ENCODE peak calls at places on chromosomes 4 and X, in ten cellular contexts. J is PC-3, X is neural progenitor cell, Y is NCI-H2081, N is skeletal muscle cell, D is GM13976, W is choroid plexus epithelial cell, S is B cell, G is adipocyte, P is NCI-H748 treated with DMSO at 0.1 percent for 48 hours. U is an unnamed sample.

GRCh38 chr4:165398570-165398969 is 19.8 kb downstream of the CPE start:
- DNase-seq in J (no peak), X (peak), Y (peak), N (no peak), D (no peak), W (peak), S (peak), G (no peak), P (peak), U (peak)

GRCh38 chr4:26032142-26032541 is 118.1 kb downstream of the SMIM20 start:
- DNase-seq in J (peak), X (no peak), Y (no peak), N (no peak), D (no peak), W (peak), S (no peak), G (peak), P (no peak), U (peak)

GRCh38 chr4:7964890-7965662 is 25.4 kb upstream of the AFAP1 start:
- DNase-seq in J (peak), X (no peak), Y (no peak), N (peak), D (no peak), W (peak), S (no peak), G (no peak), P (no peak), U (no peak)

GRCh38 chr4:23770011-23770410 is 119.8 kb downstream of the PPARGC1A start:
- DNase-seq in J (no peak), X (no peak), Y (no peak), N (no peak), D (no peak), W (peak), S (no peak), G (no peak), P (no peak), U (no peak)

GRCh38 chr4:95267081-95267480 is 281.7 kb downstream of the UNC5C start:
- DNase-seq in J (peak), X (no peak), Y (no peak), N (no peak), D (no peak), W (peak), S (no peak), G (peak), P (no peak), U (no peak)

GRCh38 chr4:7901274-7901845 is 38.3 kb downstream of the AFAP1 start:
- DNase-seq in J (no peak), X (peak), Y (peak), N (no peak), D (no peak), W (peak), S (no peak), G (no peak), P (peak), U (peak)

GRCh38 chrX:9519546-9520210 is 54.8 kb downstream of the TBL1X start:
- DNase-seq in J (no peak), X (no peak), Y (no peak), N (no peak), D (no peak), W (no peak), S (no peak), G (no peak), P (no peak), U (no peak)

GRCh38 chr4:112978691-112979472 is 70.6 kb upstream of the ANK2 start:
- DNase-seq in J (peak), X (no peak), Y (no peak), N (peak), D (no peak), W (peak), S (no peak), G (peak), P (no peak), U (no peak)

GRCh38 chr4:76523593-76523992 is 88.6 kb downstream of the SHROOM3 start:
- DNase-seq in J (no peak), X (no peak), Y (no peak), N (no peak), D (no peak), W (no peak), S (no peak), G (no peak), P (no peak), U (no peak)

GRCh38 chrX:37714479-37714878 is 28.9 kb downstream of the XK start:
- DNase-seq in J (no peak), X (no peak), Y (no peak), N (no peak), D (no peak), W (no peak), S (no peak), G (no peak), P (no peak), U (no peak)

GRCh38 chrX:51893931-51894696 is 691 bp downstream of the MAGED1 start:
- DNase-seq in J (peak), X (peak), Y (peak), N (no peak), D (no peak), W (peak), S (no peak), G (peak), P (peak), U (peak)

GRCh38 chr4:110876866-110877265 is 254.0 kb upstream of the PITX2 start:
- DNase-seq in J (no peak), X (no peak), Y (no peak), N (no peak), D (no peak), W (no peak), S (no peak), G (no peak), P (no peak), U (no peak)

GRCh38 chr4:102036619-102037376 is 246.3 kb downstream of the BANK1 start:
- DNase-seq in J (no peak), X (no peak), Y (peak), N (peak), D (no peak), W (peak), S (no peak), G (peak), P (peak), U (no peak)

GRCh38 chr4:15355464-15355863 is 72.4 kb upstream of the C1QTNF7 start:
- DNase-seq in J (no peak), X (no peak), Y (no peak), N (no peak), D (no peak), W (no peak), S (no peak), G (no peak), P (no peak), U (no peak)

GRCh38 chr4:139749313-139749712 is 83.7 kb downstream of the MGST2 start:
- DNase-seq in J (no peak), X (no peak), Y (no peak), N (no peak), D (no peak), W (no peak), S (no peak), G (no peak), P (no peak), U (no peak)

GRCh38 chrX:38102875-38103274 is 96.5 kb downstream of the SYTL5 start:
- DNase-seq in J (no peak), X (no peak), Y (no peak), N (no peak), D (no peak), W (no peak), S (no peak), G (no peak), P (no peak), U (no peak)

GRCh38 chr4:95398217-95398616 is 150.6 kb downstream of the UNC5C start:
- DNase-seq in J (no peak), X (no peak), Y (no peak), N (no peak), D (no peak), W (no peak), S (no peak), G (no peak), P (no peak), U (no peak)

GRCh38 chrX:131394384-131394783 is 105.3 kb upstream of the IGSF1 start:
- DNase-seq in J (no peak), X (no peak), Y (no peak), N (no peak), D (no peak), W (no peak), S (no peak), G (no peak), P (no peak), U (no peak)

GRCh38 chr4:18322111-18322510 is 300.6 kb upstream of the LCORL start:
- DNase-seq in J (no peak), X (peak), Y (no peak), N (no peak), D (no peak), W (no peak), S (no peak), G (no peak), P (peak), U (peak)

GRCh38 chr4:2254665-2255500 is 7.0 kb downstream of the MXD4 start:
- DNase-seq in J (no peak), X (no peak), Y (no peak), N (no peak), D (no peak), W (no peak), S (peak), G (no peak), P (no peak), U (no peak)

GRCh38 chrX:21747523-21747922 is 10.4 kb downstream of the SMPX start:
- DNase-seq in J (no peak), X (peak), Y (peak), N (no peak), D (no peak), W (no peak), S (no peak), G (no peak), P (no peak), U (peak)

GRCh38 chr4:140094701-140095420 is 59.1 kb downstream of the MAML3 start:
- DNase-seq in J (peak), X (no peak), Y (peak), N (no peak), D (no peak), W (no peak), S (peak), G (no peak), P (no peak), U (peak)

GRCh38 chr4:112296949-112297483 is at the start of gene ALPK1:
- DNase-seq in J (peak), X (no peak), Y (no peak), N (peak), D (no peak), W (peak), S (peak), G (peak), P (no peak), U (no peak)